ENCODE peak calls at places on chromosomes 13 and 19, in ten cellular contexts. One of them, this sample, is unnamed.

GRCh38 chr19:47778954-47779351 is 450 bp downstream of the SELENOW start:
- DNase-seq in CD4-positive, alpha-beta T cell: no peak
- DNase-seq in neuronal stem cell: no peak
- DNase-seq in CD8-positive, alpha-beta T cell: no peak
- DNase-seq in heart left ventricle: peak
- DNase-seq in cardiac muscle cell: peak
- DNase-seq in heart right ventricle: peak
- DNase-seq in OCI-LY7: peak
- DNase-seq in pancreas: no peak
- DNase-seq in epithelial cell of prostate: no peak
- DNase-seq in this sample: peak

GRCh38 chr13:67614577-67614976 is 384.4 kb upstream of the PCDH9 start:
- DNase-seq in cardiac muscle cell: no peak
- DNase-seq in CD4-positive, alpha-beta T cell: no peak
- DNase-seq in heart left ventricle: no peak
- DNase-seq in CD8-positive, alpha-beta T cell: no peak
- DNase-seq in OCI-LY7: no peak
- DNase-seq in pancreas: no peak
- DNase-seq in heart right ventricle: no peak
- DNase-seq in epithelial cell of prostate: no peak
- DNase-seq in neuronal stem cell: no peak
- DNase-seq in this sample: no peak

GRCh38 chr13:106533101-106533939 is 2.1 kb downstream of the EFNB2 start:
- DNase-seq in heart right ventricle: peak
- DNase-seq in neuronal stem cell: peak
- DNase-seq in CD4-positive, alpha-beta T cell: no peak
- DNase-seq in CD8-positive, alpha-beta T cell: peak
- DNase-seq in cardiac muscle cell: peak
- DNase-seq in heart left ventricle: peak
- DNase-seq in epithelial cell of prostate: no peak
- DNase-seq in pancreas: peak
- DNase-seq in OCI-LY7: no peak
- DNase-seq in this sample: peak

GRCh38 chr13:107209811-107210210 is 641.9 kb upstream of the ARGLU1 start:
- DNase-seq in OCI-LY7: no peak
- DNase-seq in heart left ventricle: no peak
- DNase-seq in neuronal stem cell: no peak
- DNase-seq in pancreas: no peak
- DNase-seq in epithelial cell of prostate: no peak
- DNase-seq in heart right ventricle: no peak
- DNase-seq in cardiac muscle cell: peak
- DNase-seq in CD4-positive, alpha-beta T cell: no peak
- DNase-seq in CD8-positive, alpha-beta T cell: no peak
- DNase-seq in this sample: no peak

GRCh38 chr19:15423130-15423529 is 4.3 kb upstream of the AKAP8L start:
- DNase-seq in heart right ventricle: no peak
- DNase-seq in pancreas: peak
- DNase-seq in cardiac muscle cell: no peak
- DNase-seq in CD8-positive, alpha-beta T cell: no peak
- DNase-seq in heart left ventricle: no peak
- DNase-seq in neuronal stem cell: no peak
- DNase-seq in epithelial cell of prostate: no peak
- DNase-seq in CD4-positive, alpha-beta T cell: no peak
- DNase-seq in OCI-LY7: no peak
- DNase-seq in this sample: no peak

GRCh38 chr19:16208064-16208759 is 10.5 kb downstream of the AP1M1 start:
- DNase-seq in cardiac muscle cell: no peak
- DNase-seq in heart right ventricle: no peak
- DNase-seq in epithelial cell of prostate: no peak
- DNase-seq in OCI-LY7: no peak
- DNase-seq in CD8-positive, alpha-beta T cell: peak
- DNase-seq in pancreas: no peak
- DNase-seq in CD4-positive, alpha-beta T cell: no peak
- DNase-seq in heart left ventricle: no peak
- DNase-seq in neuronal stem cell: no peak
- DNase-seq in this sample: no peak

GRCh38 chr19:46081928-46082727 is 41.3 kb upstream of the IGFL4 start:
- DNase-seq in CD4-positive, alpha-beta T cell: no peak
- DNase-seq in epithelial cell of prostate: no peak
- DNase-seq in cardiac muscle cell: peak
- DNase-seq in neuronal stem cell: peak
- DNase-seq in heart left ventricle: no peak
- DNase-seq in pancreas: no peak
- DNase-seq in CD8-positive, alpha-beta T cell: no peak
- DNase-seq in OCI-LY7: peak
- DNase-seq in heart right ventricle: no peak
- DNase-seq in this sample: no peak

GRCh38 chr19:42388851-42389489 is 1.1 kb downstream of the CNFN start:
- DNase-seq in epithelial cell of prostate: no peak
- DNase-seq in neuronal stem cell: no peak
- DNase-seq in heart right ventricle: no peak
- DNase-seq in heart left ventricle: no peak
- DNase-seq in OCI-LY7: no peak
- DNase-seq in pancreas: no peak
- DNase-seq in CD8-positive, alpha-beta T cell: no peak
- DNase-seq in cardiac muscle cell: no peak
- DNase-seq in CD4-positive, alpha-beta T cell: no peak
- DNase-seq in this sample: no peak

GRCh38 chr19:18300930-18301717 is 19.7 kb upstream of the JUND start:
- DNase-seq in heart right ventricle: peak
- DNase-seq in cardiac muscle cell: peak
- DNase-seq in OCI-LY7: no peak
- DNase-seq in epithelial cell of prostate: no peak
- DNase-seq in pancreas: peak
- DNase-seq in CD8-positive, alpha-beta T cell: no peak
- DNase-seq in heart left ventricle: peak
- DNase-seq in CD4-positive, alpha-beta T cell: no peak
- DNase-seq in neuronal stem cell: no peak
- DNase-seq in this sample: no peak

GRCh38 chr19:36008336-36008978 is at the start of gene SYNE4:
- DNase-seq in heart right ventricle: no peak
- DNase-seq in OCI-LY7: no peak
- DNase-seq in cardiac muscle cell: no peak
- DNase-seq in CD8-positive, alpha-beta T cell: no peak
- DNase-seq in pancreas: peak
- DNase-seq in epithelial cell of prostate: no peak
- DNase-seq in heart left ventricle: no peak
- DNase-seq in neuronal stem cell: no peak
- DNase-seq in CD4-positive, alpha-beta T cell: no peak
- DNase-seq in this sample: no peak

DNA sequence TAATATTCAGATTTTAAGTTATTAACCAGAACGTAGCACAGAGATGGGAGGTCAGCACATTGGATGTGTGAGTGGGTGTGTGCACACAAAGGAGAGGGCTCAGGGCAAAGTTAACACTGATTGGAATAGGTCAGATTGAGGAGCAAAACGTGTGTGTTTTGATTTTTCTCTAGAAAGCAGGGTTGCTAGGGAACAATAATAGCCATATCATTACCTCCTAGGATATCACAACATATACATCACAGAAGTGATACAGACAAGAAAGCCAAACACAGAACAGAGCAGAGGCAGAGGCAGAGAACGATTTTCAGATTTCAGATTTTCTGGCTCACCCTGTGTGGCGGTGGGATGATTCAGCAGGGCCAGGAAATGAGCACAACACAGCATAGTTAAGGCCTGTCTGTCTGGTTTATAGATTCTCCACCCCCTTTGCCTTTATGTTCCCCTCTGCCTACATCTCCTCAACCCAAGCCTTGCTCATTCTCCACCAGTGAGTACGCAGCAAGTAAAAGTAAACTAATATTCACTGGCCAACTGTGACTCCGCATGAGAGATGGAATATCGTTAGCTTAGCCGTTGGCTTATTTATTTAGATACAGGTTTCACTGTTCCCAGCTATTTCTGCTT is 182.6 kb upstream of the TSC22D1 start:
- DNase-seq in CD4-positive, alpha-beta T cell: no peak
- DNase-seq in heart left ventricle: no peak
- DNase-seq in neuronal stem cell: no peak
- DNase-seq in pancreas: no peak
- DNase-seq in cardiac muscle cell: peak
- DNase-seq in epithelial cell of prostate: peak
- DNase-seq in CD8-positive, alpha-beta T cell: no peak
- DNase-seq in OCI-LY7: no peak
- DNase-seq in heart right ventricle: no peak
- DNase-seq in this sample: no peak
- H3K27ac ChIP-seq in CD4-positive, alpha-beta T cell: no peak
- H3K27ac ChIP-seq in heart left ventricle: no peak
- H3K27ac ChIP-seq in neuronal stem cell: no peak
- H3K27ac ChIP-seq in pancreas: peak
- H3K27ac ChIP-seq in cardiac muscle cell: no peak
- H3K27ac ChIP-seq in epithelial cell of prostate: peak
- H3K27ac ChIP-seq in CD8-positive, alpha-beta T cell: no peak
- H3K27ac ChIP-seq in OCI-LY7: no peak
- H3K27ac ChIP-seq in heart right ventricle: no peak
- H3K27ac ChIP-seq in this sample: no peak

GRCh38 chr19:48777720-48778119 is 22.4 kb downstream of the FGF21 start:
- DNase-seq in epithelial cell of prostate: no peak
- DNase-seq in neuronal stem cell: no peak
- DNase-seq in CD8-positive, alpha-beta T cell: no peak
- DNase-seq in CD4-positive, alpha-beta T cell: no peak
- DNase-seq in cardiac muscle cell: no peak
- DNase-seq in heart left ventricle: no peak
- DNase-seq in pancreas: no peak
- DNase-seq in heart right ventricle: no peak
- DNase-seq in OCI-LY7: no peak
- DNase-seq in this sample: no peak

GRCh38 chr19:48784527-48784926 is 26.3 kb downstream of the BCAT2 start:
- DNase-seq in heart right ventricle: no peak
- DNase-seq in CD4-positive, alpha-beta T cell: no peak
- DNase-seq in OCI-LY7: no peak
- DNase-seq in heart left ventricle: no peak
- DNase-seq in neuronal stem cell: no peak
- DNase-seq in pancreas: no peak
- DNase-seq in CD8-positive, alpha-beta T cell: no peak
- DNase-seq in cardiac muscle cell: peak
- DNase-seq in epithelial cell of prostate: no peak
- DNase-seq in this sample: no peak

GRCh38 chr19:48779636-48780035 is 24.3 kb downstream of the FGF21 start:
- DNase-seq in neuronal stem cell: no peak
- DNase-seq in CD8-positive, alpha-beta T cell: no peak
- DNase-seq in CD4-positive, alpha-beta T cell: no peak
- DNase-seq in OCI-LY7: peak
- DNase-seq in epithelial cell of prostate: no peak
- DNase-seq in cardiac muscle cell: no peak
- DNase-seq in heart left ventricle: no peak
- DNase-seq in pancreas: no peak
- DNase-seq in heart right ventricle: no peak
- DNase-seq in this sample: no peak

GRCh38 chr19:48777139-48777538 is 21.8 kb downstream of the FGF21 start:
- DNase-seq in OCI-LY7: no peak
- DNase-seq in CD4-positive, alpha-beta T cell: no peak
- DNase-seq in CD8-positive, alpha-beta T cell: no peak
- DNase-seq in pancreas: no peak
- DNase-seq in neuronal stem cell: no peak
- DNase-seq in heart right ventricle: no peak
- DNase-seq in cardiac muscle cell: no peak
- DNase-seq in heart left ventricle: no peak
- DNase-seq in epithelial cell of prostate: no peak
- DNase-seq in this sample: no peak

DNA sequence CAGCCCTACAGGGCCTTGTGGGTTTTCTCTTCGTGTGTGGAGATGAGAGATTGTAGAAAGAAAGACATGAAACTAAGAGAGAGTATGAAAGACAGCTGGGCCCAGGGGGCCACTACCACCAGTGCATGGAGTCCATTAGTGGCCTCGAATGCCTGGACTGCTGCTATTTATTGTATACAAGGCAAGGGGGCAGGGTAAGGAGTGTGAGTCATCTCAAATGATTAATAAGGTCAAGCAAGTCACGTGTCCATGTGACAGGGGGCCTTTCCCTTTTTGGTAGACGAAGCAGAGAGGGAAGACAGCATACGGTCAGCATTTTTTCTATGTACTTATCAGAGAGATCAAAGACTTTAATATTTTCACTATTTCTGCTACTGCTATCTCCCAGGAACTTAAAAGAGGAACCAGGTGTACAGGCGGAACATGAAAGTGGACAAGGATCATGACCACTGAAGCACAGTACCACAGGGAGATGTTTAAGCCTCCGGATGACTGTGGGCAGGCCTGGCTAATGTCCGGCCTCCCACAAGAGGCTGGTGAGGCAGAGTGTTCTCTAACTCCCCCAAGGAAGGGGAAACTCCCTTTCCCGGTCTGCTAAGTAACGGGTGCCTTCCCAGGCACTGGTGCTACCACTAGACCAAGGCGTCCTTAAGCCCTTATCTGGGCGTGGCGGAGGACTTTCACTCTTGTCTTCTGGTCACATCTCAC is 25.5 kb downstream of the FGF21 start:
- DNase-seq in heart left ventricle: no peak
- DNase-seq in cardiac muscle cell: peak
- DNase-seq in epithelial cell of prostate: no peak
- DNase-seq in heart right ventricle: no peak
- DNase-seq in CD8-positive, alpha-beta T cell: no peak
- DNase-seq in OCI-LY7: no peak
- DNase-seq in CD4-positive, alpha-beta T cell: no peak
- DNase-seq in neuronal stem cell: no peak
- DNase-seq in pancreas: no peak
- DNase-seq in this sample: no peak
- H3K27ac ChIP-seq in heart left ventricle: peak
- H3K27ac ChIP-seq in cardiac muscle cell: no peak
- H3K27ac ChIP-seq in epithelial cell of prostate: no peak
- H3K27ac ChIP-seq in heart right ventricle: peak
- H3K27ac ChIP-seq in CD8-positive, alpha-beta T cell: no peak
- H3K27ac ChIP-seq in OCI-LY7: no peak
- H3K27ac ChIP-seq in CD4-positive, alpha-beta T cell: no peak
- H3K27ac ChIP-seq in neuronal stem cell: no peak
- H3K27ac ChIP-seq in pancreas: peak
- H3K27ac ChIP-seq in this sample: no peak

GRCh38 chr19:38709119-38709518 is 35.2 kb downstream of the CAPN12 start:
- DNase-seq in heart left ventricle: no peak
- DNase-seq in heart right ventricle: no peak
- DNase-seq in epithelial cell of prostate: no peak
- DNase-seq in cardiac muscle cell: no peak
- DNase-seq in neuronal stem cell: no peak
- DNase-seq in CD8-positive, alpha-beta T cell: no peak
- DNase-seq in pancreas: no peak
- DNase-seq in OCI-LY7: no peak
- DNase-seq in CD4-positive, alpha-beta T cell: no peak
- DNase-seq in this sample: no peak
- H3K27ac ChIP-seq in heart left ventricle: peak
- H3K27ac ChIP-seq in heart right ventricle: peak
- H3K27ac ChIP-seq in epithelial cell of prostate: peak
- H3K27ac ChIP-seq in cardiac muscle cell: peak
- H3K27ac ChIP-seq in neuronal stem cell: no peak
- H3K27ac ChIP-seq in CD8-positive, alpha-beta T cell: no peak
- H3K27ac ChIP-seq in pancreas: peak
- H3K27ac ChIP-seq in OCI-LY7: no peak
- H3K27ac ChIP-seq in CD4-positive, alpha-beta T cell: no peak
- H3K27ac ChIP-seq in this sample: peak

DNA sequence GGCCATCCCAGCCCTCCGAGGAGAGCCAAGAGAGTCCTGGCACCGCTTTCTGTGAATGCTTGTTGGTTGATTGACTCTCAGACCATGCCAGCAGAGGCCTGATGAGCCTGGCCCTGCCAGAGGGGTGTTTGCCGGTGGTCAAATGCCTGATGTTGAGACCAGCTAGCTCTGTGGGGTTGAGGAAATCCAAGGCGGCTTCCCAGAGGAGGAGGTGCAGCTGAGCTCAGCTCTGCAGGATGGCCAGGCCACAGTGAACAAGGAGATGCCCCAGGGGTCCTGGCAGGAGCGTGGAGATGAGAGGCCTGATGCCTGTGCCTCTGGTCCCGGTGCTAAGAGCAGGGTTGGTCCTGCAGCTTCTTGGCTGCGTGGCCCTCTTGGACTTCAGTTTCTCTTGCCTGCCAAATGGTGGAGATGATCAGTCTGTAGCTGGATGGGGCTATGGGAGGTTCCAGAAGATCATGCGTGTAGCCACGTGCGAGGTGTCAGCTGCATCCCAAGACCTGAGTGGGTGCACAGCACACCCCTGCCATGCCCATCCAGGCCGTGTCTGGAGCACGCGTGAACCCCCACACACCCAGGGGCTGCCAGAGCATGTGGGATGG is 16.8 kb downstream of the NFIC start:
- DNase-seq in epithelial cell of prostate: no peak
- DNase-seq in CD8-positive, alpha-beta T cell: no peak
- DNase-seq in heart right ventricle: peak
- DNase-seq in heart left ventricle: no peak
- DNase-seq in pancreas: no peak
- DNase-seq in CD4-positive, alpha-beta T cell: no peak
- DNase-seq in OCI-LY7: no peak
- DNase-seq in neuronal stem cell: no peak
- DNase-seq in cardiac muscle cell: no peak
- DNase-seq in this sample: no peak
- H3K27ac ChIP-seq in epithelial cell of prostate: no peak
- H3K27ac ChIP-seq in CD8-positive, alpha-beta T cell: no peak
- H3K27ac ChIP-seq in heart right ventricle: peak
- H3K27ac ChIP-seq in heart left ventricle: peak
- H3K27ac ChIP-seq in pancreas: peak
- H3K27ac ChIP-seq in CD4-positive, alpha-beta T cell: no peak
- H3K27ac ChIP-seq in OCI-LY7: no peak
- H3K27ac ChIP-seq in neuronal stem cell: no peak
- H3K27ac ChIP-seq in cardiac muscle cell: no peak
- H3K27ac ChIP-seq in this sample: peak

This sample was measured in substantia nigra.